ENCODE peak calls at places on chromosomes 3 and 15, in five cellular contexts. O is GM12864, G is brain microvascular endothelial cell, B is retinal pigment epithelial cell, H is omental fat pad. M is an unnamed sample.

GRCh38 chr3:48820626-48821324 is 26.9 kb downstream of the PRKAR2A start:
- DNase-seq in O (no peak), G (peak), B (no peak), H (no peak), M (no peak)

GRCh38 chr3:151316267-151316991 is at the start of gene GPR87:
- DNase-seq in O (no peak), G (no peak), B (no peak), H (no peak), M (no peak)

GRCh38 chr3:170961616-170962400 is 53.4 kb upstream of the EIF5A2 start:
- DNase-seq in O (no peak), G (peak), B (no peak), H (no peak), M (peak)

GRCh38 chr15:27254016-27254415 is 283.0 kb downstream of the GABRG3 start:
- DNase-seq in O (no peak), G (no peak), B (no peak), H (no peak), M (no peak)

GRCh38 chr15:96349034-96349932 is 18.8 kb downstream of the NR2F2 start:
- DNase-seq in O (no peak), G (peak), B (no peak), H (no peak), M (no peak)

GRCh38 chr15:93771429-93772020 is 459.8 kb upstream of the MCTP2 start:
- DNase-seq in O (no peak), G (no peak), B (no peak), H (no peak), M (no peak)

GRCh38 chr3:157541506-157542236 is 38.5 kb upstream of the VEPH1 start:
- DNase-seq in O (no peak), G (no peak), B (no peak), H (no peak), M (no peak)

GRCh38 chr3:8970971-8971589 is 7.8 kb upstream of the RAD18 start:
- DNase-seq in O (peak), G (peak), B (no peak), H (peak), M (peak)

GRCh38 chr3:146750196-146750595 is 145.1 kb upstream of the PLSCR5 start:
- DNase-seq in O (no peak), G (no peak), B (peak), H (no peak), M (no peak)

GRCh38 chr3:15797600-15798303 is at the start of gene ANKRD28:
- DNase-seq in O (no peak), G (peak), B (peak), H (no peak), M (peak)

M was measured in neuronal stem cell.